ENCODE peak calls at places on chromosomes 12 and 14, in six cellular contexts. V is IMR-90, P is H1, D is H9, O is neuronal stem cell, X is mesenchymal stem cell. M is an unnamed sample.

GRCh38 chr14:100409016-100409385 is 85.9 kb downstream of the SLC25A47 start:
- DNase-seq in V (no peak), P (no peak), D (no peak), O (no peak), X (peak), M (no peak)

GRCh38 chr14:102594514-102595175 is 2.2 kb downstream of the RCOR1 start:
- DNase-seq in V (peak), P (no peak), D (no peak), O (no peak), X (peak), M (peak)

GRCh38 chr14:32779845-32780244 is 158.8 kb upstream of the NPAS3 start:
- DNase-seq in V (no peak), P (no peak), D (no peak), O (no peak), X (peak), M (no peak)

GRCh38 chr12:88503344-88503743 is 76.9 kb downstream of the KITLG start:
- DNase-seq in V (no peak), P (no peak), D (no peak), O (no peak), X (no peak), M (no peak)

GRCh38 chr12:65603428-65604351 is 220.6 kb upstream of the HMGA2 start:
- DNase-seq in V (peak), P (no peak), D (no peak), O (no peak), X (peak), M (peak)

GRCh38 chr12:94851396-94852025 is 152.0 kb downstream of the NDUFA12 start:
- DNase-seq in V (no peak), P (no peak), D (no peak), O (no peak), X (no peak), M (no peak)

GRCh38 chr14:34826661-34827060 is 48.5 kb downstream of the BAZ1A start:
- DNase-seq in V (peak), P (no peak), D (no peak), O (no peak), X (peak), M (no peak)

GRCh38 chr14:63964063-63964462 is 111.3 kb downstream of the SYNE2 start:
- DNase-seq in V (no peak), P (no peak), D (no peak), O (no peak), X (no peak), M (no peak)

GRCh38 chr12:45284096-45284901 is 68.4 kb downstream of the ANO6 start:
- DNase-seq in V (peak), P (no peak), D (peak), O (no peak), X (peak), M (peak)

GRCh38 chr14:95077380-95077779 is 79.9 kb downstream of the DICER1 start:
- DNase-seq in V (no peak), P (peak), D (no peak), O (no peak), X (no peak), M (no peak)

GRCh38 chr14:93715279-93715927 is 72.9 kb downstream of the PRIMA1 start:
- DNase-seq in V (no peak), P (peak), D (no peak), O (no peak), X (no peak), M (no peak)

DNA sequence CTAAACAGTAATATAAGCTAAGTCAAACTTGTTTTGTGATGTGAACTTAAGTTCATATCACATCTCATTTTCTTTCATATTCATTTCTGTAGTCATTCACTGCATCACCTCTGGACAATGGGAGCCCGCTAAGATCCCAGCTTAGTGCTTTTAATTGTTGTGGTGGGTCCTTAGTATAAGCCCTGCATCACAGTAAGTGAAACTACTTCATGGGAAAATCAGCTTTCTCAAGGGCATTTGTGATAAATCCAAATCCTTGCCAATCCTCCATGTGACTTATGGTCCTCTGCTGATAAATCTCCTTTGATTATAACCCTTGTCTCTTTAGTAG is 98.3 kb downstream of the PLEKHA5 start:
- DNase-seq in V (no peak), P (no peak), D (no peak), O (no peak), X (no peak), M (no peak)
- H3K18ac ChIP-seq in V (no peak), P (no peak), D (no peak), O (no peak), X (no peak), M (no peak)

GRCh38 chr14:76947078-76947837 is 81.2 kb downstream of the IRF2BPL start:
- DNase-seq in V (peak), P (peak), D (peak), O (peak), X (peak), M (peak)
- H3K18ac ChIP-seq in V (peak), P (peak), D (peak), O (peak), X (peak), M (peak)

DNA sequence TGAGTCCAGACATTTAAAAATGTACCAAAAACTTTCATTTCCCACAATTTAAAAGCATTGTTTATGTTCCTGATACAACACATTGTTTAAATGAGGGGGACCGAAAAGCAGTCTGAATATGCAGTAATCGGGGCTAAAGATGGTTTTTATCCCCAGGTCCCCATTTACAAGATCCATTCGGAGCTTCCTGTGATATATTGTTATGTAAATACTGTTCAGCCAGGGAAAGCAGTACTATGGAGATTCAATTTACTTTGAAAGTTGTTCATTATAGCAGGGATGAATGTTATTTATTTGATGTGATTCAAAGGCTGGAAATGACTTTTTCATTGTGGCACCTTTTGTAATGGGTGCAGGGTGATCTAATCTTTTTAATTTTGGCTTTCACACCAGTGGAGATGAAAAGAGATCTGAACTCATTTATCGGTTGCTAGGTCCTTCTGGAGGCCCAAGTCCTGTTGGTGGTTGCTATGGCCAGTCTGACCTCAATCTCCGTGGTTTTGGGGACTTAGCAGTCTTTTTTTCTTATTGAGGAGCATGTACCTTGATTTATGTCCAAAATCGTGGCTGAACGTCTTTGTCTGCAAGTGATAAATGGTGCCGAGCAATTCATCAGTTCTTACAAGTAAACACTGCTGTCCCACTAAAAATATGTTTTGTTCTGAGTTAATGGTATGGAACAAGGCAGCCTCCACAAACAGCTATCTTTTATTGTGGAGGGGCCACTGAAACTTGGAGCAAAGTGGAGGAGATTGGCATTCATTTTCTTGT is 1.8 kb downstream of the RMST start:
- DNase-seq in V (no peak), P (peak), D (peak), O (peak), X (no peak), M (no peak)
- H3K18ac ChIP-seq in V (no peak), P (peak), D (peak), O (no peak), X (no peak), M (no peak)

DNA sequence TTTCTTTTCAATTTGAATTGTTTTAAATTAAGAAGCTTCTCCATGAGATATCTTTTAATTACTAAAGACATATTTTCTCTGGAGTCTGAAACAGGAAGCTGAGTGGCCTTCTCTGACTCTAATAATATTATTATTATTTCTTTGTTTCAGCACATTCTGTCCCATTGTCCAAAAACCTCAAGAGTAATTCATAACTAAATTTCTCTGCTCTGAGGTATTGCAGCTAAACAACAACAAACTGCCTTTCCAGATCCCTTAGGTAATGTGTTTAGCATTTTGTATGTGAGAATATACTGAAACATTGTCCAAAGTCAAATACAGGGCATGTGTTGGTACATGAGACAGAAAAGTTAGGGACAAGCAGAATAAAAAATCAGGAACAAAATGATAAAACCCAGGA is 199.0 kb upstream of the FAR2 start:
- DNase-seq in V (no peak), P (no peak), D (no peak), O (no peak), X (no peak), M (no peak)
- H3K18ac ChIP-seq in V (no peak), P (no peak), D (no peak), O (no peak), X (no peak), M (no peak)

DNA sequence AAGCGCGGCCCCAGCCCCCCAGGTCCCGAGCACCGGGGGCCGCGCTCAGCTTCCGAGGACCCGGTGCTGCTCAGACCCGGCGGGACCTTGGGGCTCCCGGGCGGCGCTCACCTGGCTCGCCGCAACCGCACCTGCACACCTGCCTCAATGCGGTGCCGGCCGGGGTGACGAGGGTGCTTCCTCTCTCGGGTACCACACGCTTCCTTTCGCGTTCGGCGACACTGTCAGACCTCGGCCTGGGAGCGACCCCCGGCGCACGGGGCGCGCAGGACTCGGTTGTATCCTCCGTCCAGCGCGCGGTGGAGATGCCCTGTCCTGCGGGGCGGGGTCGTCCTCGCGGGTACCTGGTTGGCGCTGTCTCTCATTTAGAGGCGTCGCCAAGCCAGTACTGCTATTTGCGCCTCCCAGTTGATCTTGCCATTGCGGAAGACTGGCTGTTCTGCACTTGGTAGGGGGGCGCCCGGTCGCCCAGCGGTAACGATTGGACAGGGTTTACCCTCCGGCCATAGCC is 718 bp downstream of the PACS2 start:
- DNase-seq in V (no peak), P (peak), D (peak), O (no peak), X (peak), M (no peak)
- H3K18ac ChIP-seq in V (no peak), P (no peak), D (no peak), O (peak), X (no peak), M (peak)